ENCODE peak calls at places on chromosomes 2 and 18, in nine cellular contexts. One of them, this sample, is unnamed.
A peak's percentile ranks its signal among the peaks of the same experiment; 100 is the strongest.

GRCh38 chr2:20622731-20623130 is 28.2 kb downstream of the HS1BP3 start:
- DNase-seq in GM23248: no peak
- DNase-seq in CD8-positive, alpha-beta memory T cell: peak; percentile 1
- DNase-seq in BE2C: peak; percentile 92
- DNase-seq in HCT116: no peak
- DNase-seq in vagina: no peak
- DNase-seq in A549: no peak
- DNase-seq in uterus: peak; percentile 13
- DNase-seq in astrocyte: no peak
- DNase-seq in this sample: peak; percentile 24

GRCh38 chr2:108934583-108935230 is 54.3 kb downstream of the EDAR start:
- DNase-seq in GM23248: no peak
- DNase-seq in CD8-positive, alpha-beta memory T cell: no peak
- DNase-seq in astrocyte: no peak
- DNase-seq in BE2C: no peak
- DNase-seq in vagina: no peak
- DNase-seq in HCT116: no peak
- DNase-seq in uterus: no peak
- DNase-seq in A549: no peak
- DNase-seq in this sample: no peak

GRCh38 chr2:73718851-73719621 is 18.1 kb downstream of the TPRKB start:
- DNase-seq in astrocyte: no peak
- DNase-seq in HCT116: no peak
- DNase-seq in CD8-positive, alpha-beta memory T cell: no peak
- DNase-seq in uterus: no peak
- DNase-seq in vagina: peak; percentile 61
- DNase-seq in GM23248: no peak
- DNase-seq in BE2C: no peak
- DNase-seq in A549: no peak
- DNase-seq in this sample: no peak

GRCh38 chr2:2061091-2061696 is 269.9 kb downstream of the MYT1L start:
- DNase-seq in uterus: no peak
- DNase-seq in HCT116: no peak
- DNase-seq in vagina: no peak
- DNase-seq in GM23248: no peak
- DNase-seq in A549: no peak
- DNase-seq in CD8-positive, alpha-beta memory T cell: no peak
- DNase-seq in astrocyte: no peak
- DNase-seq in BE2C: no peak
- DNase-seq in this sample: no peak

GRCh38 chr2:102000813-102001766 is 9.3 kb downstream of the IL1R2 start:
- DNase-seq in A549: no peak
- DNase-seq in CD8-positive, alpha-beta memory T cell: no peak
- DNase-seq in uterus: no peak
- DNase-seq in vagina: no peak
- DNase-seq in BE2C: no peak
- DNase-seq in astrocyte: no peak
- DNase-seq in HCT116: no peak
- DNase-seq in GM23248: no peak
- DNase-seq in this sample: no peak

GRCh38 chr18:14086459-14087231 is 45.6 kb downstream of the ZNF519 start:
- DNase-seq in CD8-positive, alpha-beta memory T cell: no peak
- DNase-seq in BE2C: peak; percentile 18
- DNase-seq in HCT116: no peak
- DNase-seq in A549: peak; percentile 16
- DNase-seq in vagina: no peak
- DNase-seq in uterus: no peak
- DNase-seq in GM23248: peak; percentile 72
- DNase-seq in astrocyte: peak; percentile 12
- DNase-seq in this sample: peak; percentile 79

GRCh38 chr2:73886357-73886756 is 6.5 kb upstream of the ACTG2 start:
- DNase-seq in CD8-positive, alpha-beta memory T cell: no peak
- DNase-seq in A549: no peak
- DNase-seq in BE2C: no peak
- DNase-seq in uterus: no peak
- DNase-seq in astrocyte: no peak
- DNase-seq in GM23248: no peak
- DNase-seq in HCT116: no peak
- DNase-seq in vagina: no peak
- DNase-seq in this sample: no peak

GRCh38 chr2:142642654-142643053 is 234.8 kb upstream of the KYNU start:
- DNase-seq in GM23248: peak; percentile 1
- DNase-seq in astrocyte: no peak
- DNase-seq in uterus: no peak
- DNase-seq in A549: no peak
- DNase-seq in BE2C: no peak
- DNase-seq in HCT116: no peak
- DNase-seq in vagina: no peak
- DNase-seq in CD8-positive, alpha-beta memory T cell: no peak
- DNase-seq in this sample: no peak

GRCh38 chr2:85430780-85431601 is 12.5 kb downstream of the SH2D6 start:
- DNase-seq in uterus: no peak
- DNase-seq in GM23248: no peak
- DNase-seq in BE2C: peak; percentile 87
- DNase-seq in vagina: no peak
- DNase-seq in CD8-positive, alpha-beta memory T cell: no peak
- DNase-seq in astrocyte: no peak
- DNase-seq in HCT116: no peak
- DNase-seq in A549: no peak
- DNase-seq in this sample: peak; percentile 96

GRCh38 chr2:191366199-191366598 is 121.0 kb downstream of the MYO1B start:
- DNase-seq in astrocyte: peak; percentile 87
- DNase-seq in HCT116: no peak
- DNase-seq in GM23248: peak; percentile 76
- DNase-seq in BE2C: no peak
- DNase-seq in uterus: no peak
- DNase-seq in vagina: no peak
- DNase-seq in CD8-positive, alpha-beta memory T cell: no peak
- DNase-seq in A549: no peak
- DNase-seq in this sample: no peak

GRCh38 chr2:20403693-20404381 is 43.0 kb upstream of the RHOB start:
- DNase-seq in HCT116: no peak
- DNase-seq in CD8-positive, alpha-beta memory T cell: no peak
- DNase-seq in astrocyte: no peak
- DNase-seq in uterus: no peak
- DNase-seq in vagina: no peak
- DNase-seq in GM23248: no peak
- DNase-seq in A549: no peak
- DNase-seq in BE2C: no peak
- DNase-seq in this sample: no peak

GRCh38 chr2:98892871-98893270 is 43.2 kb downstream of the CRACDL start:
- DNase-seq in vagina: peak; percentile 14
- DNase-seq in astrocyte: no peak
- DNase-seq in uterus: no peak
- DNase-seq in GM23248: no peak
- DNase-seq in A549: no peak
- DNase-seq in CD8-positive, alpha-beta memory T cell: no peak
- DNase-seq in BE2C: no peak
- DNase-seq in HCT116: no peak
- DNase-seq in this sample: peak; percentile 17

GRCh38 chr2:64625352-64626145 is 28.2 kb downstream of the SERTAD2 start:
- DNase-seq in BE2C: no peak
- DNase-seq in CD8-positive, alpha-beta memory T cell: peak; percentile 31
- DNase-seq in uterus: no peak
- DNase-seq in HCT116: no peak
- DNase-seq in astrocyte: no peak
- DNase-seq in GM23248: no peak
- DNase-seq in vagina: no peak
- DNase-seq in A549: no peak
- DNase-seq in this sample: peak; percentile 78

GRCh38 chr2:216292475-216292874 is 79.8 kb downstream of the MARCHF4 start:
- DNase-seq in CD8-positive, alpha-beta memory T cell: no peak
- DNase-seq in vagina: no peak
- DNase-seq in BE2C: no peak
- DNase-seq in A549: no peak
- DNase-seq in uterus: no peak
- DNase-seq in GM23248: no peak
- DNase-seq in HCT116: no peak
- DNase-seq in astrocyte: no peak
- DNase-seq in this sample: peak; percentile 49

GRCh38 chr2:199757466-199757865 is 93.5 kb downstream of the FTCDNL1 start:
- DNase-seq in astrocyte: peak; percentile 3
- DNase-seq in vagina: no peak
- DNase-seq in CD8-positive, alpha-beta memory T cell: no peak
- DNase-seq in A549: no peak
- DNase-seq in BE2C: no peak
- DNase-seq in uterus: peak; percentile 19
- DNase-seq in HCT116: no peak
- DNase-seq in GM23248: peak; percentile 29
- DNase-seq in this sample: no peak

GRCh38 chr18:68177807-68178702 is 536.9 kb downstream of the TMX3 start:
- DNase-seq in GM23248: peak; percentile 94
- DNase-seq in astrocyte: peak; percentile 99
- DNase-seq in A549: no peak
- DNase-seq in CD8-positive, alpha-beta memory T cell: no peak
- DNase-seq in vagina: no peak
- DNase-seq in uterus: no peak
- DNase-seq in HCT116: no peak
- DNase-seq in BE2C: no peak
- DNase-seq in this sample: no peak

GRCh38 chr18:61998335-61998734 is 105.5 kb upstream of the RNF152 start:
- DNase-seq in astrocyte: no peak
- DNase-seq in HCT116: no peak
- DNase-seq in vagina: no peak
- DNase-seq in uterus: no peak
- DNase-seq in GM23248: no peak
- DNase-seq in BE2C: no peak
- DNase-seq in A549: no peak
- DNase-seq in CD8-positive, alpha-beta memory T cell: no peak
- DNase-seq in this sample: no peak

GRCh38 chr2:37020212-37020886 is 54.0 kb upstream of the STRN start:
- DNase-seq in A549: no peak
- DNase-seq in astrocyte: peak; percentile 85
- DNase-seq in GM23248: peak; percentile 81
- DNase-seq in uterus: peak; percentile 70
- DNase-seq in vagina: no peak
- DNase-seq in BE2C: peak; percentile 13
- DNase-seq in CD8-positive, alpha-beta memory T cell: no peak
- DNase-seq in HCT116: no peak
- DNase-seq in this sample: no peak

GRCh38 chr2:205752421-205752820 is 70.1 kb downstream of the NRP2 start:
- DNase-seq in vagina: no peak
- DNase-seq in uterus: no peak
- DNase-seq in GM23248: no peak
- DNase-seq in A549: no peak
- DNase-seq in BE2C: no peak
- DNase-seq in astrocyte: peak; percentile 48
- DNase-seq in HCT116: no peak
- DNase-seq in CD8-positive, alpha-beta memory T cell: no peak
- DNase-seq in this sample: no peak

GRCh38 chr2:205754924-205755321 is 72.6 kb downstream of the NRP2 start:
- DNase-seq in HCT116: peak; percentile 62
- DNase-seq in uterus: no peak
- DNase-seq in astrocyte: peak; percentile 73
- DNase-seq in GM23248: peak; percentile 63
- DNase-seq in BE2C: no peak
- DNase-seq in CD8-positive, alpha-beta memory T cell: no peak
- DNase-seq in vagina: no peak
- DNase-seq in A549: peak; percentile 92
- DNase-seq in this sample: no peak

GRCh38 chr2:205755923-205756322 is 73.6 kb downstream of the NRP2 start:
- DNase-seq in vagina: no peak
- DNase-seq in uterus: no peak
- DNase-seq in astrocyte: peak; percentile 44
- DNase-seq in HCT116: no peak
- DNase-seq in BE2C: no peak
- DNase-seq in A549: no peak
- DNase-seq in CD8-positive, alpha-beta memory T cell: no peak
- DNase-seq in GM23248: peak; percentile 21
- DNase-seq in this sample: no peak

GRCh38 chr2:205752924-205753323 is 70.6 kb downstream of the NRP2 start:
- DNase-seq in astrocyte: peak; percentile 97
- DNase-seq in GM23248: no peak
- DNase-seq in vagina: no peak
- DNase-seq in A549: no peak
- DNase-seq in CD8-positive, alpha-beta memory T cell: no peak
- DNase-seq in uterus: no peak
- DNase-seq in BE2C: no peak
- DNase-seq in HCT116: no peak
- DNase-seq in this sample: no peak

GRCh38 chr2:205754285-205754923 is 72.1 kb downstream of the NRP2 start:
- DNase-seq in BE2C: no peak
- DNase-seq in GM23248: no peak
- DNase-seq in CD8-positive, alpha-beta memory T cell: no peak
- DNase-seq in astrocyte: no peak
- DNase-seq in A549: no peak
- DNase-seq in vagina: no peak
- DNase-seq in HCT116: no peak
- DNase-seq in uterus: no peak
- DNase-seq in this sample: no peak
- H3K4me1 ChIP-seq in BE2C: peaks cover 16% of the 10 kb centered on the region
- H3K4me1 ChIP-seq in GM23248: peaks cover 26% of the 10 kb centered on the region
- H3K4me1 ChIP-seq in CD8-positive, alpha-beta memory T cell: no peaks in the 10 kb centered on the region
- H3K4me1 ChIP-seq in astrocyte: peaks cover 77% of the 10 kb centered on the region
- H3K4me1 ChIP-seq in A549: peaks cover 97% of the 10 kb centered on the region
- H3K4me1 ChIP-seq in vagina: peaks cover 33% of the 10 kb centered on the region
- H3K4me1 ChIP-seq in HCT116: peaks cover 16% of the 10 kb centered on the region
- H3K4me1 ChIP-seq in uterus: peaks cover 5% of the 10 kb centered on the region
- H3K4me1 ChIP-seq in this sample: no peaks in the 10 kb centered on the region

GRCh38 chr2:9329497-9329896 is 93.8 kb downstream of the ITGB1BP1 start:
- DNase-seq in A549: no peak
- DNase-seq in CD8-positive, alpha-beta memory T cell: no peak
- DNase-seq in vagina: no peak
- DNase-seq in uterus: no peak
- DNase-seq in GM23248: no peak
- DNase-seq in HCT116: no peak
- DNase-seq in BE2C: no peak
- DNase-seq in astrocyte: no peak
- DNase-seq in this sample: no peak
- H3K4me1 ChIP-seq in A549: peaks cover 19% of the 10 kb centered on the region
- H3K4me1 ChIP-seq in CD8-positive, alpha-beta memory T cell: no peaks in the 10 kb centered on the region
- H3K4me1 ChIP-seq in vagina: peaks cover 12% of the 10 kb centered on the region
- H3K4me1 ChIP-seq in uterus: no peaks in the 10 kb centered on the region
- H3K4me1 ChIP-seq in GM23248: peaks cover 13% of the 10 kb centered on the region
- H3K4me1 ChIP-seq in HCT116: peaks cover 2% of the 10 kb centered on the region
- H3K4me1 ChIP-seq in BE2C: peaks cover 8% of the 10 kb centered on the region
- H3K4me1 ChIP-seq in astrocyte: peaks cover 19% of the 10 kb centered on the region
- H3K4me1 ChIP-seq in this sample: peaks cover 19% of the 10 kb centered on the region

DNA sequence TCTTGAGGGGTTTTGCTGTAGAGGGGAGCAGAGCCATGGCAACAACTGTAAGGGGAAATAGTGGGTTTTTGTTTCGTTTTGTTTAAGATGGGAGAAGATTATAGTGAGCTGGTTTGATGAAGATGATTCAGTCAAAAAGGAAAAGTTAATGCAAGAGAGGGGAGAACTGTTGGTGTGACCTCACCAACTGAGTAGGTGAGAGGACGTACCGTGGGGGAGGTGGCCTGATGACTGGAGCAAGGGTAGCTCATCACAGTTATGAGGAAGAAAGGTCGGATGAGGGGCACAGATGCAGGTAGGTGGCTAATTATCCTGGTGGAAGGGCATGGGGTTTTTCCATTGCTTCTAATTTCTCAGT is 10.7 kb downstream of the ITGA6 start:
- DNase-seq in CD8-positive, alpha-beta memory T cell: peak; percentile 68
- DNase-seq in HCT116: no peak
- DNase-seq in A549: peak; percentile 18
- DNase-seq in vagina: no peak
- DNase-seq in uterus: no peak
- DNase-seq in astrocyte: no peak
- DNase-seq in GM23248: peak; percentile 40
- DNase-seq in BE2C: no peak
- DNase-seq in this sample: no peak
- H3K4me1 ChIP-seq in CD8-positive, alpha-beta memory T cell: peaks cover 98% of the 10 kb centered on the region
- H3K4me1 ChIP-seq in HCT116: peaks cover 62% of the 10 kb centered on the region
- H3K4me1 ChIP-seq in A549: peaks cover 60% of the 10 kb centered on the region
- H3K4me1 ChIP-seq in vagina: peaks cover 53% of the 10 kb centered on the region
- H3K4me1 ChIP-seq in uterus: no peaks in the 10 kb centered on the region
- H3K4me1 ChIP-seq in astrocyte: peaks cover 39% of the 10 kb centered on the region
- H3K4me1 ChIP-seq in GM23248: peaks cover 45% of the 10 kb centered on the region
- H3K4me1 ChIP-seq in BE2C: no peaks in the 10 kb centered on the region
- H3K4me1 ChIP-seq in this sample: peaks cover 21% of the 10 kb centered on the region

GRCh38 chr2:134174711-134175110 is 79.2 kb upstream of the MGAT5 start:
- DNase-seq in HCT116: no peak
- DNase-seq in A549: no peak
- DNase-seq in GM23248: no peak
- DNase-seq in BE2C: no peak
- DNase-seq in vagina: no peak
- DNase-seq in CD8-positive, alpha-beta memory T cell: no peak
- DNase-seq in uterus: no peak
- DNase-seq in astrocyte: no peak
- DNase-seq in this sample: no peak
- H3K4me1 ChIP-seq in HCT116: no peaks in the 10 kb centered on the region
- H3K4me1 ChIP-seq in A549: no peaks in the 10 kb centered on the region
- H3K4me1 ChIP-seq in GM23248: peaks cover 16% of the 10 kb centered on the region
- H3K4me1 ChIP-seq in BE2C: no peaks in the 10 kb centered on the region
- H3K4me1 ChIP-seq in vagina: peaks cover 32% of the 10 kb centered on the region
- H3K4me1 ChIP-seq in CD8-positive, alpha-beta memory T cell: peaks cover 32% of the 10 kb centered on the region
- H3K4me1 ChIP-seq in uterus: no peaks in the 10 kb centered on the region
- H3K4me1 ChIP-seq in astrocyte: peaks cover 13% of the 10 kb centered on the region
- H3K4me1 ChIP-seq in this sample: peaks cover 5% of the 10 kb centered on the region

This sample was measured in endodermal cell.